ENCODE peak calls at places on chromosomes 3 and 15, in five cellular contexts. L, K, P, X and S are unnamed samples.

GRCh38 chr3:155431856-155432570 is 138.5 kb upstream of the STRIT1 start:
- DNase-seq in P (no peak), X (no peak), L (no peak), K (no peak), S (no peak)

GRCh38 chr3:78066287-78066686 is 1026.4 kb downstream of the ROBO2 start:
- DNase-seq in P (no peak), K (no peak), X (no peak), L (no peak), S (no peak)

GRCh38 chr3:13323822-13324221 is 96.3 kb downstream of the NUP210 start:
- DNase-seq in L (no peak), K (no peak), P (peak), X (no peak), S (no peak)

GRCh38 chr3:194908432-194908966 is 222.8 kb downstream of the FAM43A start:
- DNase-seq in P (no peak), X (no peak), K (no peak), L (no peak), S (no peak)

GRCh38 chr3:135981701-135982403 is 16.3 kb downstream of the PPP2R3A start:
- DNase-seq in L (no peak), K (no peak), P (no peak), X (no peak), S (no peak)

GRCh38 chr3:182479766-182480336 is 313.5 kb upstream of the ATP11B start:
- DNase-seq in X (no peak), L (no peak), K (no peak), P (no peak), S (no peak)

GRCh38 chr3:123302961-123303360 is 101.2 kb downstream of the SEC22A start:
- DNase-seq in P (no peak), L (no peak), K (no peak), X (no peak), S (no peak)

GRCh38 chr3:17737591-17737990 is 4.8 kb downstream of the TBC1D5 start:
- DNase-seq in L (no peak), X (no peak), K (no peak), P (no peak), S (no peak)

GRCh38 chr3:99128740-99129505 is 227.4 kb upstream of the DCBLD2 start:
- DNase-seq in K (peak), L (no peak), X (no peak), P (no peak), S (peak)

GRCh38 chr15:94638183-94638582 is 406.8 kb downstream of the MCTP2 start:
- DNase-seq in X (no peak), K (no peak), L (no peak), P (no peak), S (no peak)

GRCh38 chr3:155161630-155162292 is 81.6 kb downstream of the MME start:
- DNase-seq in K (no peak), P (no peak), L (no peak), X (no peak), S (no peak)

GRCh38 chr3:87333393-87333892 is 57.1 kb upstream of the POU1F1 start:
- DNase-seq in K (peak), X (no peak), L (no peak), P (no peak), S (no peak)

GRCh38 chr3:134901461-134901860 is 106.4 kb downstream of the EPHB1 start:
- DNase-seq in K (no peak), L (no peak), P (no peak), X (no peak), S (peak)

GRCh38 chr3:123371859-123372767 is 76.8 kb downstream of the ADCY5 start:
- DNase-seq in L (no peak), P (no peak), K (no peak), X (no peak), S (peak)

GRCh38 chr3:155110021-155110420 is 29.9 kb downstream of the MME start:
- DNase-seq in L (no peak), K (no peak), X (no peak), P (no peak), S (no peak)

GRCh38 chr15:71629761-71630499 is 180.4 kb upstream of the NR2E3 start:
- DNase-seq in P (no peak), X (no peak), K (no peak), L (no peak), S (no peak)

GRCh38 chr3:8500208-8500961 is 1.2 kb upstream of the LMCD1 start:
- DNase-seq in L (no peak), K (peak), X (no peak), P (no peak), S (peak)

GRCh38 chr3:190504354-190505125 is 9.3 kb upstream of the IL1RAP start:
- DNase-seq in K (no peak), P (peak), X (no peak), L (no peak), S (no peak)

GRCh38 chr3:15055019-15055557 is 10.0 kb downstream of the MRPS25 start:
- DNase-seq in K (no peak), L (no peak), X (no peak), P (no peak), S (no peak)

GRCh38 chr3:30631237-30631961 is 25.0 kb downstream of the TGFBR2 start:
- DNase-seq in P (no peak), X (peak), K (no peak), L (no peak), S (no peak)

GRCh38 chr3:122030381-122031122 is 8.5 kb upstream of the ILDR1 start:
- DNase-seq in K (no peak), P (no peak), L (no peak), X (no peak), S (no peak)

GRCh38 chr3:177700117-177700516 is 502.8 kb upstream of the TBL1XR1 start:
- DNase-seq in K (no peak), X (no peak), P (no peak), L (no peak), S (no peak)

GRCh38 chr3:76497636-76498035 is 542.3 kb upstream of the ROBO2 start:
- DNase-seq in P (no peak), L (no peak), X (no peak), K (no peak), S (no peak)

GRCh38 chr3:98784666-98785600 is 21.8 kb downstream of the ST3GAL6 start:
- DNase-seq in L (no peak), P (no peak), X (no peak), K (peak), S (no peak)

GRCh38 chr15:64739216-64739976 is 36.0 kb downstream of the RBPMS2 start:
- DNase-seq in L (no peak), K (no peak), X (no peak), P (no peak), S (no peak)

GRCh38 chr15:65100427-65100826 is 14.6 kb downstream of the UBAP1L start:
- DNase-seq in L (no peak), P (no peak), X (peak), K (no peak), S (no peak)

GRCh38 chr3:129068291-129068886 is 7.8 kb downstream of the GP9 start:
- DNase-seq in P (peak), L (no peak), K (no peak), X (no peak), S (no peak)

GRCh38 chr3:128620268-128620691 is 30.3 kb downstream of the RPN1 start:
- DNase-seq in P (no peak), L (no peak), K (no peak), X (no peak), S (no peak)

GRCh38 chr3:132550579-132551305 is 46.3 kb upstream of the ACKR4 start:
- DNase-seq in K (no peak), L (no peak), X (no peak), P (no peak), S (no peak)

GRCh38 chr15:75314552-75315290 is 21.1 kb upstream of the COMMD4 start:
- DNase-seq in K (no peak), X (no peak), P (no peak), L (no peak), S (no peak)

GRCh38 chr3:150765949-150766720 is 3.2 kb upstream of the SIAH2 start:
- DNase-seq in X (no peak), L (no peak), P (no peak), K (no peak), S (no peak)

GRCh38 chr15:33852094-33852493 is 116.2 kb upstream of the CHRM5 start:
- DNase-seq in L (no peak), K (no peak), P (no peak), X (no peak), S (no peak)